ENCODE peak calls at places on chromosomes 13 and 19, in six cellular contexts. One of them, this sample, is unnamed. For H3K4me1, the result is how much of the 10 kb centered on the place peaks cover.

GRCh38 chr13:49812806-49813205 is 20.3 kb upstream of the KPNA3 start:
- DNase-seq in K562: no peak
- DNase-seq in uterus: no peak
- DNase-seq in body of pancreas: no peak
- DNase-seq in vagina: no peak
- DNase-seq in transverse colon: no peak
- DNase-seq in this sample: no peak

GRCh38 chr13:104683789-104684188 is 1617.6 kb upstream of the SLC10A2 start:
- DNase-seq in K562: no peak
- DNase-seq in uterus: no peak
- DNase-seq in body of pancreas: no peak
- DNase-seq in vagina: no peak
- DNase-seq in transverse colon: no peak
- DNase-seq in this sample: no peak

GRCh38 chr19:4122480-4122879 is 1.4 kb downstream of the MAP2K2 start:
- DNase-seq in K562: no peak
- DNase-seq in uterus: no peak
- DNase-seq in body of pancreas: no peak
- DNase-seq in vagina: no peak
- DNase-seq in transverse colon: no peak
- DNase-seq in this sample: no peak

GRCh38 chr19:47227347-47228167 is 3.4 kb downstream of the BBC3 start:
- DNase-seq in K562: peak
- DNase-seq in uterus: peak
- DNase-seq in body of pancreas: peak
- DNase-seq in vagina: no peak
- DNase-seq in transverse colon: peak
- DNase-seq in this sample: peak

GRCh38 chr13:41416276-41416675 is 41.1 kb upstream of the RGCC start:
- DNase-seq in K562: no peak
- DNase-seq in uterus: no peak
- DNase-seq in body of pancreas: no peak
- DNase-seq in vagina: no peak
- DNase-seq in transverse colon: no peak
- DNase-seq in this sample: no peak

GRCh38 chr13:111118898-111119607 is 3.9 kb downstream of the ARHGEF7 start:
- DNase-seq in K562: no peak
- DNase-seq in uterus: no peak
- DNase-seq in body of pancreas: no peak
- DNase-seq in vagina: no peak
- DNase-seq in transverse colon: no peak
- DNase-seq in this sample: no peak

GRCh38 chr19:53160350-53160749 is 1.5 kb upstream of the ZNF347 start:
- DNase-seq in K562: no peak
- DNase-seq in uterus: no peak
- DNase-seq in body of pancreas: no peak
- DNase-seq in vagina: no peak
- DNase-seq in transverse colon: no peak
- DNase-seq in this sample: no peak

GRCh38 chr13:94542917-94543316 is 53.0 kb downstream of the TGDS start:
- DNase-seq in K562: no peak
- DNase-seq in uterus: no peak
- DNase-seq in body of pancreas: no peak
- DNase-seq in vagina: no peak
- DNase-seq in transverse colon: no peak
- DNase-seq in this sample: no peak

GRCh38 chr13:25901460-25902376 is 150.1 kb downstream of the SHISA2 start:
- DNase-seq in K562: no peak
- DNase-seq in uterus: no peak
- DNase-seq in body of pancreas: no peak
- DNase-seq in vagina: no peak
- DNase-seq in transverse colon: no peak
- DNase-seq in this sample: peak

GRCh38 chr13:76106763-76107162 is 470.6 kb downstream of the LMO7 start:
- DNase-seq in K562: no peak
- DNase-seq in uterus: no peak
- DNase-seq in body of pancreas: no peak
- DNase-seq in vagina: no peak
- DNase-seq in transverse colon: no peak
- DNase-seq in this sample: no peak

GRCh38 chr19:58571575-58571947 is 1.6 kb downstream of the MZF1 start:
- DNase-seq in K562: no peak
- DNase-seq in uterus: peak
- DNase-seq in body of pancreas: no peak
- DNase-seq in vagina: no peak
- DNase-seq in transverse colon: peak
- DNase-seq in this sample: no peak

GRCh38 chr19:13864513-13865242 is 12.3 kb upstream of the NANOS3 start:
- DNase-seq in K562: no peak
- DNase-seq in uterus: no peak
- DNase-seq in body of pancreas: no peak
- DNase-seq in vagina: no peak
- DNase-seq in transverse colon: no peak
- DNase-seq in this sample: no peak

GRCh38 chr13:64505511-64505910 is 2724.6 kb downstream of the PCDH9 start:
- DNase-seq in K562: no peak
- DNase-seq in uterus: no peak
- DNase-seq in body of pancreas: no peak
- DNase-seq in vagina: no peak
- DNase-seq in transverse colon: no peak
- DNase-seq in this sample: no peak

GRCh38 chr19:14439014-14439413 is 5.9 kb downstream of the PKN1 start:
- DNase-seq in K562: no peak
- DNase-seq in uterus: no peak
- DNase-seq in body of pancreas: no peak
- DNase-seq in vagina: no peak
- DNase-seq in transverse colon: no peak
- DNase-seq in this sample: no peak

GRCh38 chr13:93098972-93099371 is 127.6 kb upstream of the GPC6 start:
- DNase-seq in K562: no peak
- DNase-seq in uterus: no peak
- DNase-seq in body of pancreas: peak
- DNase-seq in vagina: no peak
- DNase-seq in transverse colon: peak
- DNase-seq in this sample: no peak

GRCh38 chr13:75050419-75051066 is 431.4 kb downstream of the TBC1D4 start:
- DNase-seq in K562: no peak
- DNase-seq in uterus: no peak
- DNase-seq in body of pancreas: no peak
- DNase-seq in vagina: no peak
- DNase-seq in transverse colon: no peak
- DNase-seq in this sample: no peak

GRCh38 chr19:38932425-38933179 is 1.9 kb downstream of the MRPS12 start:
- DNase-seq in K562: no peak
- DNase-seq in uterus: no peak
- DNase-seq in body of pancreas: peak
- DNase-seq in vagina: no peak
- DNase-seq in transverse colon: no peak
- DNase-seq in this sample: no peak

GRCh38 chr13:32846020-32846451 is 170.2 kb upstream of the KL start:
- DNase-seq in K562: no peak
- DNase-seq in uterus: no peak
- DNase-seq in body of pancreas: no peak
- DNase-seq in vagina: peak
- DNase-seq in transverse colon: no peak
- DNase-seq in this sample: no peak

GRCh38 chr19:7628589-7629311 is 595 bp downstream of the XAB2 start:
- DNase-seq in K562: no peak
- DNase-seq in uterus: no peak
- DNase-seq in body of pancreas: no peak
- DNase-seq in vagina: no peak
- DNase-seq in transverse colon: no peak
- DNase-seq in this sample: no peak

GRCh38 chr19:10143700-10144099 is 24.0 kb upstream of the EIF3G start:
- DNase-seq in K562: no peak
- DNase-seq in uterus: no peak
- DNase-seq in body of pancreas: no peak
- DNase-seq in vagina: no peak
- DNase-seq in transverse colon: no peak
- DNase-seq in this sample: no peak

GRCh38 chr19:55210120-55210493 is 806 bp upstream of the PTPRH start:
- DNase-seq in K562: no peak
- DNase-seq in uterus: no peak
- DNase-seq in body of pancreas: peak
- DNase-seq in vagina: no peak
- DNase-seq in transverse colon: no peak
- DNase-seq in this sample: no peak

GRCh38 chr13:107838592-107839161 is 376.7 kb downstream of the LIG4 start:
- DNase-seq in K562: no peak
- DNase-seq in uterus: no peak
- DNase-seq in body of pancreas: no peak
- DNase-seq in vagina: no peak
- DNase-seq in transverse colon: no peak
- DNase-seq in this sample: no peak

GRCh38 chr19:48900477-48901452 is 653 bp downstream of the NUCB1 start:
- DNase-seq in K562: no peak
- DNase-seq in uterus: no peak
- DNase-seq in body of pancreas: no peak
- DNase-seq in vagina: no peak
- DNase-seq in transverse colon: no peak
- DNase-seq in this sample: no peak

GRCh38 chr13:87777395-87777794 is 106.2 kb downstream of the SLITRK5 start:
- DNase-seq in K562: no peak
- DNase-seq in uterus: no peak
- DNase-seq in body of pancreas: no peak
- DNase-seq in vagina: no peak
- DNase-seq in transverse colon: no peak
- DNase-seq in this sample: no peak

GRCh38 chr19:14070268-14071050 is 2.1 kb upstream of the MISP3 start:
- DNase-seq in K562: no peak
- DNase-seq in uterus: no peak
- DNase-seq in body of pancreas: no peak
- DNase-seq in vagina: no peak
- DNase-seq in transverse colon: no peak
- DNase-seq in this sample: no peak

DNA sequence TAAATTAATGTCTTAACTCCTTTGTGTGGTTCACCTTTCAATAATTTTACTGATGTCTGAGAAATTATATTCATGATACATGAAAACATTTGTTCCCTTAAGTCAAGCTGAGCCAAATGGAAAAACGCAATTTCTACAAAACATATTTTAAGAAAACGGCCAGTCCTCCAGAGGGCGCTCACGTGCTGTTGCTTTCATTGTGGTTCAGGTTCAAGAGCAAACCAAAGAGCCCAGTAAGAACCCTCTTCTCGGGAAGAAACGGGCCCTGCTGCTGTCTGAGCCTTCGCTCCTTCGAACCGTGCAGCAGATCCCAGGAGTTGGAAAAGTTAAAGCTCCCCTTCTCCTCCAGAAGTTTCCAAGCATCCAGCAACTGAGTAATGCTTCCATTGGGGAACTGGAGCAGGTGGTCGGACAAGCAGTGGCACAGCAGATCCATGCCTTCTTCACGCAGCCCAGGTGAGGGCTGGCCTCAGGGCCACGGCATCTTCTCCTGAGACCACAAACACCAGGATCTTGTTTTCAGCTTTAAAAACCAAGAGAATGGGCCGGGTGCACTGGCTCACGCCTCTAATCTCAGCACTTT is 4.3 kb downstream of the FAAP24 start:
- DNase-seq in K562: peak
- DNase-seq in uterus: peak
- DNase-seq in body of pancreas: peak
- DNase-seq in vagina: no peak
- DNase-seq in transverse colon: peak
- DNase-seq in this sample: peak
- TF ChIP-seq CTCF in K562: peak
- TF ChIP-seq CTCF in uterus: peak
- TF ChIP-seq CTCF in body of pancreas: peak
- TF ChIP-seq CTCF in vagina: peak
- TF ChIP-seq CTCF in transverse colon: peak
- TF ChIP-seq CTCF in this sample: peak

DNA sequence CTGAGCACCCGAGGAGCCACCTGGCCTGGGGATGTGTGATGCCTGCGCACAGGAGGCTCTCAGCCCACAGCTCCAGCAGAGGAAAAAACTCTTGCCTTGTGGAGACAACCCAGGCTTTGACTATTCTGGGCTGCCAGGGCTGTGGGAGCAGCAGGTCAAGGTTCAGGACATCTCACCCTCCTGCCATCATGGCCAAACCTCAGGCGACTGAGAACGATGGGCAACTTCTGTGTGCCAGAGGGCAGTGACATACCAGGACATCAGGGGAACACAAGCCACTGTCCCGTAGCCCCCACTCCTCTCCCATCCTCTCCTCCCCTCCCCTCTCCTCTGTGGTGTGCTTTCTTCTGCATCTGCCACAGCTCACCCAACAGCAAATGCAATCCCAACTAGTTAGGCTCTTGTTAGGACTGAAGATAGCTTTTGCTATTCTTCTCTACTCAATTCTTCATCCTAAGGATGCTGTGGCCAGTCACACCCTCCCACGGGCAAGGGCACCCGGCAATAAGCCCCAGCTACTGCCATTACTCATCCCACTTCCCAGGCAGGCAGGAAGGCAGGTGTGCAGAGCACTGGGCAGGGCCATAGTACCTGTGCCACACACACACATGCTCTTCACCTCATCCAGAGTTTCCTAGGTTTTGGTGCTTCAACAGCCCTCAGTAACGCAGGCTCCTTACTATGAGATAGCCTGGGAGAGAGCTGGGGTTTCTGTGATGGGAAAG is 16.8 kb downstream of the ELL start:
- DNase-seq in K562: no peak
- DNase-seq in uterus: no peak
- DNase-seq in body of pancreas: no peak
- DNase-seq in vagina: no peak
- DNase-seq in transverse colon: peak
- DNase-seq in this sample: no peak
- H3K4me1 ChIP-seq in K562: half or more
- H3K4me1 ChIP-seq in uterus: under half
- H3K4me1 ChIP-seq in body of pancreas: half or more
- H3K4me1 ChIP-seq in vagina: half or more
- H3K4me1 ChIP-seq in transverse colon: half or more
- H3K4me1 ChIP-seq in this sample: under half

GRCh38 chr19:45670670-45671453 is 2.8 kb downstream of the GIPR start:
- DNase-seq in K562: peak
- DNase-seq in uterus: peak
- DNase-seq in body of pancreas: peak
- DNase-seq in vagina: no peak
- DNase-seq in transverse colon: peak
- DNase-seq in this sample: peak
- TF ChIP-seq POLR2A in K562: no peak
- TF ChIP-seq POLR2A in uterus: no peak
- TF ChIP-seq POLR2A in body of pancreas: peak
- TF ChIP-seq POLR2A in vagina: no peak
- TF ChIP-seq POLR2A in transverse colon: peak
- TF ChIP-seq POLR2A in this sample: peak

GRCh38 chr13:71977028-71977427 is 110.0 kb upstream of the DACH1 start:
- DNase-seq in K562: no peak
- DNase-seq in uterus: no peak
- DNase-seq in body of pancreas: no peak
- DNase-seq in vagina: no peak
- DNase-seq in transverse colon: no peak
- DNase-seq in this sample: no peak

DNA sequence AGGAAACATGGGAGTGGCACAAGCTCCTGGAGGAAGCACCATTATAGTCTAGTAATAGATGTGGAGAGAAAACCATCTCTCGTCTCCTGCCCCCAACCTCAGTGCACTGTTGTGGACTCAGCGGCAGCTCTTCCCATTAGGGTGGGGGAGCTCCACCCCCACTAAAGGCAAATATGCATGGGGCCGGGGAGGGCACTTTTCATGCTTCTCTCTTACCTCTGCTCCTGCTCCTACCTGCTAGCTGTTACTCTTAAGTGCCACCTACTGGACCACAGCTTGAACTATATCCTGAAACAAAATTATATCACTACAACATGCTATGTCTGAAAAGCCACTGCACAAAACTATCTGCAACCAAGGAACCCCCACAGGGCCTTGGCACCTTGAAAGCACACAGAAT is 112.6 kb upstream of the DACH1 start:
- DNase-seq in K562: no peak
- DNase-seq in uterus: no peak
- DNase-seq in body of pancreas: no peak
- DNase-seq in vagina: no peak
- DNase-seq in transverse colon: no peak
- DNase-seq in this sample: no peak
- TF ChIP-seq CTCF in K562: no peak
- TF ChIP-seq CTCF in uterus: no peak
- TF ChIP-seq CTCF in body of pancreas: peak
- TF ChIP-seq CTCF in vagina: no peak
- TF ChIP-seq CTCF in transverse colon: no peak
- TF ChIP-seq CTCF in this sample: no peak

This sample was measured in prostate gland.